ENCODE peak calls at places on chromosomes 12 and 14, in eight cellular contexts. M is fibroblast of pulmonary artery; W is activated naive CD4-positive, alpha-beta T cell; I is mucosa of gallbladder; A is mesothelial cell of epicardium; B is anterior cingulate cortex; D is progenitor cell of endocrine pancreas; R is nucleus accumbens. C is an unnamed sample.

GRCh38 chr14:72850360-72850759 is 43.5 kb downstream of the DPF3 start:
- DNase-seq in M (no peak), R (no peak), W (no peak), D (no peak), I (no peak), B (no peak), A (no peak), C (no peak)

GRCh38 chr12:29589271-29589670 is 91.8 kb upstream of the OVCH1 start:
- DNase-seq in A (no peak), B (no peak), I (no peak), W (no peak), R (no peak), M (no peak), D (no peak), C (no peak)

GRCh38 chr12:104420868-104421267 is 35.9 kb upstream of the CHST11 start:
- DNase-seq in D (no peak), I (no peak), B (no peak), W (no peak), M (peak), A (no peak), R (no peak), C (no peak)

GRCh38 chr12:48643011-48643410 is 39.0 kb downstream of the KANSL2 start:
- DNase-seq in A (no peak), R (no peak), M (no peak), B (no peak), D (no peak), W (no peak), I (no peak), C (no peak)

GRCh38 chr14:23153891-23154796 is 29.3 kb downstream of the SLC7A8 start:
- DNase-seq in I (peak), B (no peak), R (no peak), D (no peak), W (no peak), M (peak), A (peak), C (peak)

GRCh38 chr12:70359458-70360197 is 6.5 kb upstream of the KCNMB4 start:
- DNase-seq in M (peak), A (no peak), I (no peak), B (no peak), W (no peak), D (no peak), R (no peak), C (no peak)

GRCh38 chr12:49733219-49734017 is 7.9 kb upstream of the TMBIM6 start:
- DNase-seq in D (no peak), M (no peak), I (no peak), A (no peak), R (no peak), W (no peak), B (no peak), C (no peak)

GRCh38 chr12:89346741-89347324 is 5.5 kb downstream of the DUSP6 start:
- DNase-seq in W (no peak), A (no peak), D (no peak), B (no peak), R (no peak), M (peak), I (no peak), C (peak)

GRCh38 chr12:74490390-74491064 is 47.1 kb upstream of the ATXN7L3B start:
- DNase-seq in W (no peak), M (no peak), D (no peak), A (no peak), I (no peak), R (no peak), B (no peak), C (no peak)

GRCh38 chr14:68669101-68669500 is 123.8 kb downstream of the ZFP36L1 start:
- DNase-seq in M (no peak), D (no peak), R (no peak), A (no peak), B (no peak), I (no peak), W (no peak), C (no peak)

GRCh38 chr14:51627313-51627712 is 24.4 kb upstream of the FRMD6 start:
- DNase-seq in B (no peak), M (no peak), A (no peak), R (no peak), I (no peak), D (no peak), W (no peak), C (no peak)

GRCh38 chr12:67034110-67034879 is 234.9 kb upstream of the CAND1 start:
- DNase-seq in B (no peak), D (no peak), R (no peak), M (no peak), A (no peak), W (no peak), I (peak), C (no peak)

GRCh38 chr14:64983439-64984310 is 3.0 kb upstream of the FNTB start:
- DNase-seq in B (no peak), I (no peak), A (no peak), M (peak), D (no peak), W (no peak), R (no peak), C (peak)

GRCh38 chr12:80359703-80360102 is 84.3 kb upstream of the PTPRQ start:
- DNase-seq in R (no peak), A (no peak), B (no peak), M (no peak), D (no peak), I (no peak), W (no peak), C (no peak)

GRCh38 chr14:75440733-75441474 is 13.1 kb downstream of the JDP2 start:
- DNase-seq in W (no peak), B (no peak), I (peak), R (no peak), M (peak), D (no peak), A (no peak), C (no peak)

GRCh38 chr14:64444984-64445845 is 20.1 kb upstream of the AKAP5 start:
- DNase-seq in W (no peak), I (no peak), A (no peak), D (no peak), R (no peak), B (no peak), M (peak), C (no peak)

GRCh38 chr14:100774164-100774537 is 47.5 kb downstream of the DLK1 start:
- DNase-seq in B (no peak), W (no peak), A (no peak), D (no peak), I (no peak), R (no peak), M (no peak), C (no peak)

GRCh38 chr12:92927436-92928116 is 1.5 kb downstream of the EEA1 start:
- DNase-seq in W (no peak), R (no peak), M (peak), D (no peak), A (no peak), B (no peak), I (no peak), C (peak)

GRCh38 chr12:118591-118990 is 52.0 kb downstream of the IQSEC3 start:
- DNase-seq in I (no peak), A (no peak), B (no peak), D (no peak), M (no peak), W (no peak), R (no peak), C (no peak)

GRCh38 chr14:101873401-101873800 is 91.0 kb upstream of the DYNC1H1 start:
- DNase-seq in W (no peak), B (no peak), D (no peak), R (no peak), A (no peak), M (no peak), I (no peak), C (no peak)

GRCh38 chr12:44696542-44696941 is 179.6 kb downstream of the NELL2 start:
- DNase-seq in D (no peak), R (no peak), B (no peak), I (no peak), M (no peak), A (no peak), W (no peak), C (no peak)

GRCh38 chr14:73239463-73240241 is 2.3 kb downstream of the PAPLN start:
- DNase-seq in B (no peak), A (peak), D (no peak), R (peak), M (peak), W (no peak), I (peak), C (no peak)

GRCh38 chr12:13835657-13836056 is 145.7 kb downstream of the GRIN2B start:
- DNase-seq in I (no peak), M (no peak), W (no peak), R (no peak), A (no peak), D (no peak), B (no peak), C (no peak)

GRCh38 chr14:37712976-37713431 is 117.6 kb downstream of the TTC6 start:
- DNase-seq in M (no peak), B (no peak), R (no peak), I (no peak), W (no peak), D (no peak), A (no peak), C (no peak)